ENCODE peak calls at places on chromosomes 3 and 15, in five cellular contexts. P is hepatic stellate cell, H is body of pancreas, L is NB4, I is GM12865. M is an unnamed sample.

GRCh38 chr15:34314491-34314890 is 23.1 kb downstream of the SLC12A6 start:
- DNase-seq in I (no peak), H (no peak), L (no peak), P (no peak), M (no peak)

GRCh38 chr3:122609798-122610559 is 32.5 kb downstream of the PARP15 start:
- DNase-seq in H (no peak), I (peak), P (peak), L (peak), M (peak)

GRCh38 chr15:72229076-72229946 is 1.7 kb downstream of the PKM start:
- DNase-seq in I (peak), H (no peak), L (peak), P (peak), M (peak)

GRCh38 chr3:44048196-44048924 is 193.3 kb upstream of the TOPAZ1 start:
- DNase-seq in P (no peak), I (peak), H (peak), L (no peak), M (no peak)

GRCh38 chr3:40877651-40878463 is 321.4 kb upstream of the CTNNB1 start:
- DNase-seq in I (no peak), P (no peak), H (peak), L (no peak), M (no peak)

GRCh38 chr15:98823012-98823458 is 174.7 kb downstream of the IGF1R start:
- DNase-seq in L (peak), I (no peak), H (no peak), P (peak), M (no peak)

GRCh38 chr3:153221748-153222162 is 59.7 kb downstream of the RAP2B start:
- DNase-seq in H (peak), I (peak), L (peak), P (peak), M (peak)

GRCh38 chr15:48645558-48646330 is at the start of gene FBN1:
- DNase-seq in H (peak), L (peak), I (peak), P (peak), M (no peak)

GRCh38 chr3:128559486-128560225 is 66.7 kb upstream of the GATA2 start:
- DNase-seq in I (no peak), H (no peak), L (no peak), P (no peak), M (no peak)

GRCh38 chr15:75573643-75574384 is 5.3 kb downstream of the PTPN9 start:
- DNase-seq in H (no peak), I (no peak), L (no peak), P (no peak), M (no peak)

GRCh38 chr3:74465652-74466415 is 148.6 kb downstream of the CNTN3 start:
- DNase-seq in L (no peak), I (no peak), H (no peak), P (no peak), M (no peak)

GRCh38 chr15:101807345-101807945 is 4.1 kb downstream of the OR4F6 start:
- DNase-seq in L (no peak), P (no peak), H (no peak), I (peak), M (no peak)

GRCh38 chr3:31577232-31577631 is 44.5 kb downstream of the STT3B start:
- DNase-seq in H (no peak), P (no peak), I (no peak), L (no peak), M (no peak)

GRCh38 chr3:176927985-176928931 is 269.0 kb downstream of the TBL1XR1 start:
- DNase-seq in H (no peak), P (no peak), L (no peak), I (no peak), M (no peak)

GRCh38 chr3:19934098-19934566 is at the start of gene EFHB:
- DNase-seq in P (no peak), H (peak), I (peak), L (no peak), M (no peak)

GRCh38 chr3:184145120-184145524 is 10.0 kb downstream of the EIF2B5 start:
- DNase-seq in H (peak), L (peak), I (peak), P (no peak), M (peak)

GRCh38 chr3:198061119-198062067 is 101.4 kb downstream of the LMLN start:
- DNase-seq in L (no peak), I (no peak), H (no peak), P (no peak), M (no peak)

GRCh38 chr3:172749201-172749965 is 1.1 kb upstream of the ECT2 start:
- DNase-seq in H (no peak), L (no peak), P (peak), I (no peak), M (no peak)

GRCh38 chr3:103341078-103341477 is 906.3 kb downstream of the ZPLD1 start:
- DNase-seq in H (no peak), P (no peak), L (no peak), I (no peak), M (no peak)

GRCh38 chr15:39242345-39242744 is 338.5 kb upstream of the THBS1 start:
- DNase-seq in I (no peak), P (no peak), H (no peak), L (no peak), M (no peak)

GRCh38 chr15:92495468-92495867 is 101.8 kb downstream of the ST8SIA2 start:
- DNase-seq in P (no peak), H (no peak), L (no peak), I (no peak), M (no peak)

GRCh38 chr15:52922871-52923270 is 132.7 kb upstream of the ONECUT1 start:
- DNase-seq in P (no peak), L (no peak), H (no peak), I (no peak), M (no peak)

GRCh38 chr3:3127432-3128010 is 781 bp downstream of the TRNT1 start:
- DNase-seq in H (no peak), L (peak), P (peak), I (peak), M (peak)

GRCh38 chr3:10389995-10390394 is 69.1 kb upstream of the SEC13 start:
- DNase-seq in P (no peak), I (peak), H (no peak), L (peak), M (no peak)

GRCh38 chr3:145807990-145808389 is 353.0 kb downstream of the PLOD2 start:
- DNase-seq in I (peak), L (peak), H (no peak), P (no peak), M (no peak)

M was measured in CD4-positive, alpha-beta memory T cell.